ENCODE peak calls at places on chromosome 15, in six cellular contexts. One of them, this sample, is unnamed.

GRCh38 chr15:37880009-37880834 is 54.2 kb upstream of the TMCO5A start:
- DNase-seq in DND-41: peak
- DNase-seq in occipital lobe: no peak
- DNase-seq in NCI-H1105: no peak
- DNase-seq in kidney: no peak
- DNase-seq in T-helper 17 cell: no peak
- DNase-seq in this sample: peak

GRCh38 chr15:96882361-96882760 is 551.9 kb downstream of the NR2F2 start:
- DNase-seq in occipital lobe: no peak
- DNase-seq in NCI-H1105: no peak
- DNase-seq in kidney: no peak
- DNase-seq in T-helper 17 cell: no peak
- DNase-seq in DND-41: no peak
- DNase-seq in this sample: no peak

GRCh38 chr15:81516012-81516411 is 142.0 kb upstream of the TMC3 start:
- DNase-seq in NCI-H1105: no peak
- DNase-seq in kidney: no peak
- DNase-seq in DND-41: no peak
- DNase-seq in T-helper 17 cell: no peak
- DNase-seq in occipital lobe: no peak
- DNase-seq in this sample: no peak

GRCh38 chr15:64229129-64229724 is 66.4 kb upstream of the PPIB start:
- DNase-seq in DND-41: no peak
- DNase-seq in kidney: no peak
- DNase-seq in occipital lobe: no peak
- DNase-seq in NCI-H1105: no peak
- DNase-seq in T-helper 17 cell: no peak
- DNase-seq in this sample: no peak

GRCh38 chr15:58497036-58497785 is 65.4 kb downstream of the LIPC start:
- DNase-seq in kidney: no peak
- DNase-seq in DND-41: no peak
- DNase-seq in T-helper 17 cell: no peak
- DNase-seq in NCI-H1105: no peak
- DNase-seq in occipital lobe: no peak
- DNase-seq in this sample: no peak

GRCh38 chr15:76340198-76340801 is 3.7 kb downstream of the ISL2 start:
- DNase-seq in occipital lobe: no peak
- DNase-seq in NCI-H1105: no peak
- DNase-seq in kidney: peak
- DNase-seq in T-helper 17 cell: peak
- DNase-seq in DND-41: no peak
- DNase-seq in this sample: peak

GRCh38 chr15:93488157-93488803 is 399.3 kb upstream of the RGMA start:
- DNase-seq in DND-41: no peak
- DNase-seq in occipital lobe: no peak
- DNase-seq in NCI-H1105: no peak
- DNase-seq in kidney: no peak
- DNase-seq in T-helper 17 cell: no peak
- DNase-seq in this sample: no peak

GRCh38 chr15:81828135-81828534 is 217.7 kb downstream of the MEX3B start:
- DNase-seq in DND-41: no peak
- DNase-seq in T-helper 17 cell: no peak
- DNase-seq in kidney: no peak
- DNase-seq in occipital lobe: no peak
- DNase-seq in NCI-H1105: no peak
- DNase-seq in this sample: no peak

GRCh38 chr15:67828969-67829646 is 3.8 kb downstream of the SKOR1 start:
- DNase-seq in NCI-H1105: no peak
- DNase-seq in occipital lobe: no peak
- DNase-seq in kidney: peak
- DNase-seq in T-helper 17 cell: no peak
- DNase-seq in DND-41: no peak
- DNase-seq in this sample: no peak

This sample was measured in NCI-H1417.